ENCODE peak calls at places on chromosomes 12 and 14, in six cellular contexts. L is right lobe of liver, Q is NCI-H524, P is GM18507, M is keratinocyte, W is GM04504. Z is an unnamed sample.

GRCh38 chr14:51939211-51939705 is 50.1 kb upstream of the RTRAF start:
- DNase-seq in L (no peak), Q (no peak), P (no peak), M (no peak), W (no peak), Z (no peak)

GRCh38 chr14:43341921-43342320 is 1165.2 kb downstream of the FSCB start:
- DNase-seq in L (no peak), Q (no peak), P (no peak), M (no peak), W (no peak), Z (no peak)

GRCh38 chr12:79933580-79934264 is 1.2 kb downstream of the PPP1R12A start:
- DNase-seq in L (no peak), Q (no peak), P (no peak), M (no peak), W (no peak), Z (no peak)

GRCh38 chr14:101070540-101071492 is 167.3 kb upstream of the RTL1 start:
- DNase-seq in L (peak), Q (no peak), P (no peak), M (no peak), W (no peak), Z (no peak)

GRCh38 chr12:93689076-93689834 is 12.1 kb downstream of the CRADD start:
- DNase-seq in L (no peak), Q (no peak), P (no peak), M (no peak), W (no peak), Z (no peak)

GRCh38 chr14:102390486-102390885 is 27.7 kb downstream of the TECPR2 start:
- DNase-seq in L (no peak), Q (no peak), P (no peak), M (no peak), W (no peak), Z (no peak)

GRCh38 chr14:89466939-89467338 is 49.9 kb upstream of the FOXN3 start:
- DNase-seq in L (no peak), Q (no peak), P (no peak), M (peak), W (no peak), Z (no peak)

GRCh38 chr12:101931498-101932326 is 54.3 kb downstream of the DRAM1 start:
- DNase-seq in L (no peak), Q (no peak), P (no peak), M (no peak), W (no peak), Z (no peak)

GRCh38 chr12:57535764-57536596 is 11.0 kb downstream of the DCTN2 start:
- DNase-seq in L (no peak), Q (no peak), P (no peak), M (no peak), W (no peak), Z (no peak)

GRCh38 chr14:75259510-75259855 is 19.1 kb upstream of the FOS start:
- DNase-seq in L (no peak), Q (peak), P (no peak), M (no peak), W (no peak), Z (no peak)

GRCh38 chr14:53638966-53639365 is 317.7 kb downstream of the BMP4 start:
- DNase-seq in L (no peak), Q (no peak), P (no peak), M (no peak), W (no peak), Z (no peak)

GRCh38 chr12:2876431-2877046 is 435 bp downstream of the FOXM1 start:
- DNase-seq in L (peak), Q (no peak), P (no peak), M (no peak), W (no peak), Z (no peak)

GRCh38 chr14:101476931-101477553 is 84.3 kb upstream of the DIO3 start:
- DNase-seq in L (peak), Q (no peak), P (no peak), M (no peak), W (no peak), Z (no peak)

GRCh38 chr12:47343684-47344567 is 264.2 kb upstream of the AMIGO2 start:
- DNase-seq in L (no peak), Q (no peak), P (no peak), M (no peak), W (no peak), Z (no peak)

GRCh38 chr14:91350813-91351507 is 66.7 kb downstream of the CCDC88C start:
- DNase-seq in L (no peak), Q (no peak), P (peak), M (no peak), W (no peak), Z (no peak)

GRCh38 chr12:78866518-78866917 is 1.9 kb downstream of the SYT1 start:
- DNase-seq in L (no peak), Q (no peak), P (no peak), M (no peak), W (no peak), Z (no peak)

GRCh38 chr12:85985996-85986395 is 111.9 kb downstream of the NTS start:
- DNase-seq in L (no peak), Q (no peak), P (no peak), M (no peak), W (no peak), Z (no peak)

GRCh38 chr12:131280426-131280825 is 326.7 kb downstream of the ADGRD1 start:
- DNase-seq in L (no peak), Q (no peak), P (no peak), M (no peak), W (no peak), Z (no peak)

GRCh38 chr12:5013206-5013830 is 30.4 kb upstream of the KCNA5 start:
- DNase-seq in L (no peak), Q (no peak), P (no peak), M (no peak), W (no peak), Z (no peak)

GRCh38 chr14:75673345-75673744 is 12.3 kb downstream of the TTLL5 start:
- DNase-seq in L (no peak), Q (no peak), P (no peak), M (no peak), W (no peak), Z (no peak)

GRCh38 chr12:27652174-27652763 is 44.0 kb upstream of the REP15 start:
- DNase-seq in L (peak), Q (peak), P (peak), M (peak), W (peak), Z (peak)

GRCh38 chr12:92244036-92244435 is 98.4 kb upstream of the BTG1 start:
- DNase-seq in L (no peak), Q (no peak), P (no peak), M (no peak), W (no peak), Z (no peak)